ENCODE peak calls at places on chromosomes 12 and 14, in five cellular contexts. One of them, this sample, is unnamed.

GRCh38 chr12:65171073-65171472 is 1.7 kb downstream of the LEMD3 start:
- DNase-seq in stomach: no peak
- DNase-seq in K562: no peak
- DNase-seq in SK-N-MC: no peak
- DNase-seq in transverse colon: no peak
- DNase-seq in this sample: no peak

GRCh38 chr12:121992059-121992879 is 29.4 kb upstream of the BCL7A start:
- DNase-seq in SK-N-MC: no peak
- DNase-seq in transverse colon: no peak
- DNase-seq in stomach: no peak
- DNase-seq in K562: no peak
- DNase-seq in this sample: no peak

GRCh38 chr14:103724116-103724515 is 8.5 kb downstream of the ZFYVE21 start:
- DNase-seq in stomach: peak; percentile 79
- DNase-seq in K562: no peak
- DNase-seq in transverse colon: peak; percentile 35
- DNase-seq in SK-N-MC: no peak
- DNase-seq in this sample: no peak

GRCh38 chr12:44616385-44616784 is 259.7 kb downstream of the NELL2 start:
- DNase-seq in SK-N-MC: no peak
- DNase-seq in stomach: no peak
- DNase-seq in transverse colon: no peak
- DNase-seq in K562: no peak
- DNase-seq in this sample: no peak

GRCh38 chr12:78898416-78898815 is 33.8 kb downstream of the SYT1 start:
- DNase-seq in stomach: no peak
- DNase-seq in K562: no peak
- DNase-seq in SK-N-MC: no peak
- DNase-seq in transverse colon: no peak
- DNase-seq in this sample: no peak

GRCh38 chr14:63375772-63376171 is 57.0 kb upstream of the GPHB5 start:
- DNase-seq in K562: no peak
- DNase-seq in transverse colon: no peak
- DNase-seq in stomach: no peak
- DNase-seq in SK-N-MC: no peak
- DNase-seq in this sample: no peak

GRCh38 chr14:64506751-64507150 is 2.2 kb downstream of the ZBTB1 start:
- DNase-seq in K562: no peak
- DNase-seq in SK-N-MC: no peak
- DNase-seq in transverse colon: no peak
- DNase-seq in stomach: no peak
- DNase-seq in this sample: no peak

GRCh38 chr12:109706747-109707469 is 6.7 kb upstream of the FAM222A start:
- DNase-seq in transverse colon: peak; percentile 41
- DNase-seq in SK-N-MC: no peak
- DNase-seq in stomach: no peak
- DNase-seq in K562: no peak
- DNase-seq in this sample: no peak

GRCh38 chr12:85872497-85873091 is 1.5 kb upstream of the NTS start:
- DNase-seq in K562: no peak
- DNase-seq in SK-N-MC: peak; percentile 72
- DNase-seq in stomach: no peak
- DNase-seq in transverse colon: no peak
- DNase-seq in this sample: no peak

GRCh38 chr12:68040450-68041075 is 51.3 kb downstream of the IFNG-AS1 start:
- DNase-seq in stomach: peak; percentile 71
- DNase-seq in K562: peak; percentile 66
- DNase-seq in transverse colon: peak; percentile 63
- DNase-seq in SK-N-MC: peak; percentile 28
- DNase-seq in this sample: peak; percentile 33

GRCh38 chr12:109714141-109714912 is 702 bp downstream of the FAM222A start:
- DNase-seq in stomach: peak; percentile 73
- DNase-seq in transverse colon: peak; percentile 69
- DNase-seq in SK-N-MC: no peak
- DNase-seq in K562: peak; percentile 65
- DNase-seq in this sample: peak; percentile 51

GRCh38 chr12:90829044-90829443 is 125.9 kb downstream of the CCER1 start:
- DNase-seq in K562: no peak
- DNase-seq in stomach: no peak
- DNase-seq in SK-N-MC: no peak
- DNase-seq in transverse colon: no peak
- DNase-seq in this sample: no peak

GRCh38 chr12:81212996-81213696 is 135.3 kb downstream of the ACSS3 start:
- DNase-seq in K562: no peak
- DNase-seq in stomach: no peak
- DNase-seq in transverse colon: no peak
- DNase-seq in SK-N-MC: no peak
- DNase-seq in this sample: no peak

GRCh38 chr12:61538951-61539350 is 721.3 kb upstream of the USP15 start:
- DNase-seq in stomach: no peak
- DNase-seq in K562: no peak
- DNase-seq in transverse colon: no peak
- DNase-seq in SK-N-MC: no peak
- DNase-seq in this sample: no peak

GRCh38 chr12:56081393-56082347 is 1.7 kb downstream of the ERBB3 start:
- DNase-seq in transverse colon: peak; percentile 85
- DNase-seq in K562: peak; percentile 2
- DNase-seq in stomach: peak; percentile 82
- DNase-seq in SK-N-MC: no peak
- DNase-seq in this sample: no peak

GRCh38 chr12:110246690-110247339 is 34.2 kb upstream of the ATP2A2 start:
- DNase-seq in K562: no peak
- DNase-seq in transverse colon: no peak
- DNase-seq in SK-N-MC: no peak
- DNase-seq in stomach: no peak
- DNase-seq in this sample: no peak

GRCh38 chr12:10722905-10723866 is at the start of gene YBX3:
- DNase-seq in stomach: peak; percentile 87
- DNase-seq in K562: peak; percentile 43
- DNase-seq in transverse colon: peak; percentile 88
- DNase-seq in SK-N-MC: no peak
- DNase-seq in this sample: peak; percentile 64

GRCh38 chr12:123044351-123044750 is 63.9 kb downstream of the ARL6IP4 start:
- DNase-seq in stomach: no peak
- DNase-seq in SK-N-MC: no peak
- DNase-seq in transverse colon: no peak
- DNase-seq in K562: no peak
- DNase-seq in this sample: no peak

GRCh38 chr14:96479435-96480146 is 22.6 kb upstream of the PAPOLA start:
- DNase-seq in K562: no peak
- DNase-seq in transverse colon: no peak
- DNase-seq in stomach: no peak
- DNase-seq in SK-N-MC: no peak
- DNase-seq in this sample: no peak

GRCh38 chr14:22200977-22201605 is 387.9 kb downstream of the DAD1 start:
- DNase-seq in K562: peak; percentile 4
- DNase-seq in transverse colon: no peak
- DNase-seq in stomach: no peak
- DNase-seq in SK-N-MC: peak; percentile 35
- DNase-seq in this sample: no peak

GRCh38 chr12:94297325-94297724 is 148.9 kb downstream of the PLXNC1 start:
- DNase-seq in K562: no peak
- DNase-seq in stomach: no peak
- DNase-seq in SK-N-MC: no peak
- DNase-seq in transverse colon: no peak
- DNase-seq in this sample: no peak

GRCh38 chr14:71932229-71932951 is at the start of gene RGS6:
- DNase-seq in transverse colon: peak; percentile 12
- DNase-seq in stomach: peak; percentile 28
- DNase-seq in K562: no peak
- DNase-seq in SK-N-MC: no peak
- DNase-seq in this sample: peak; percentile 52

GRCh38 chr12:17976202-17976601 is 113.8 kb downstream of the RERGL start:
- DNase-seq in transverse colon: no peak
- DNase-seq in SK-N-MC: no peak
- DNase-seq in K562: no peak
- DNase-seq in stomach: no peak
- DNase-seq in this sample: no peak

GRCh38 chr12:17971850-17972249 is 118.1 kb downstream of the RERGL start:
- DNase-seq in K562: no peak
- DNase-seq in stomach: no peak
- DNase-seq in transverse colon: no peak
- DNase-seq in SK-N-MC: no peak
- DNase-seq in this sample: no peak

GRCh38 chr12:17975239-17975638 is 114.8 kb downstream of the RERGL start:
- DNase-seq in stomach: no peak
- DNase-seq in transverse colon: no peak
- DNase-seq in K562: no peak
- DNase-seq in SK-N-MC: no peak
- DNase-seq in this sample: no peak

GRCh38 chr12:17975763-17976162 is 114.2 kb downstream of the RERGL start:
- DNase-seq in K562: no peak
- DNase-seq in transverse colon: no peak
- DNase-seq in SK-N-MC: no peak
- DNase-seq in stomach: no peak
- DNase-seq in this sample: no peak
- TF ChIP-seq POLR2AphosphoS5 in K562: no peak
- TF ChIP-seq POLR2AphosphoS5 in transverse colon: peak; percentile 18
- TF ChIP-seq POLR2AphosphoS5 in SK-N-MC: no peak
- TF ChIP-seq POLR2AphosphoS5 in stomach: no peak
- TF ChIP-seq POLR2AphosphoS5 in this sample: no peak

GRCh38 chr14:74083784-74084276 is 423 bp downstream of the ALDH6A1 start:
- DNase-seq in stomach: no peak
- DNase-seq in SK-N-MC: no peak
- DNase-seq in transverse colon: no peak
- DNase-seq in K562: peak; percentile 8
- DNase-seq in this sample: no peak

GRCh38 chr14:74085828-74086227 is 1.1 kb downstream of the LIN52 start:
- DNase-seq in K562: no peak
- DNase-seq in SK-N-MC: no peak
- DNase-seq in stomach: no peak
- DNase-seq in transverse colon: no peak
- DNase-seq in this sample: peak; percentile 19

GRCh38 chr14:74083161-74083560 is 1.1 kb downstream of the ALDH6A1 start:
- DNase-seq in SK-N-MC: no peak
- DNase-seq in stomach: no peak
- DNase-seq in transverse colon: no peak
- DNase-seq in K562: no peak
- DNase-seq in this sample: no peak

GRCh38 chr14:74084277-74085046 is at the start of the genes ALDH6A1 and LIN52:
- DNase-seq in K562: peak; percentile 97
- DNase-seq in transverse colon: peak; percentile 100
- DNase-seq in stomach: peak; percentile 99
- DNase-seq in SK-N-MC: peak; percentile 99
- DNase-seq in this sample: peak; percentile 98

DNA sequence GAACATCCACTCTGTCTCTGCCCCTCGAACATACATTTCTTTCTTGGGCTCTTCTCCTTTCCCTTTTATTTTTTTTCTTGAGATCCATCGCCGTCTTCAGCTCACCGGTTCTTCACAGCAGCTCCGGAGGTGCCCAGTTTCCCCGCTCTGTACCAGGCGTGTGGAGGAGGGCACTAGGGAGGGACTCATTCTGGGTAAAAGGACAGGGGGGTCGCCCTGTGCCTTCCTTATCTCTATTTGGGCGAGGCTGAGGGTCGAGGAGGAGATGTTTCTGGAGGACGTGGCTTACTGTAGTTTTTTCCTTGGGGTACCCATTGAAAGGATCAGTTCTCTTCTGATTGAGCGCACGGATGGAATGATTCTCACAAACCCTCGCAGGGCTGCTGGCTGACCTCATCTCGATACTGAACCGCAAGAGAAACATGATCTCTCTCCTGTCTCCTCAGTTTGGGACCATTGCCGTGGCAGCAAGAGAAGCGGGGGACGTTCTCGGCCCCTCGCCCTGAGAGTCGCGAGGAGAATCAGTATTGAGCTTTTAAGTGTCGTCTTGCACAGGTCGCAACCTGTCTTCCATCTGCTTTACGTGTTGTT is 386 bp downstream of the LIN52 start:
- DNase-seq in transverse colon: no peak
- DNase-seq in SK-N-MC: no peak
- DNase-seq in stomach: no peak
- DNase-seq in K562: peak; percentile 17
- DNase-seq in this sample: peak; percentile 7
- TF ChIP-seq POLR2AphosphoS5 in transverse colon: no peak
- TF ChIP-seq POLR2AphosphoS5 in SK-N-MC: no peak
- TF ChIP-seq POLR2AphosphoS5 in stomach: no peak
- TF ChIP-seq POLR2AphosphoS5 in K562: no peak
- TF ChIP-seq POLR2AphosphoS5 in this sample: peak; percentile 38

DNA sequence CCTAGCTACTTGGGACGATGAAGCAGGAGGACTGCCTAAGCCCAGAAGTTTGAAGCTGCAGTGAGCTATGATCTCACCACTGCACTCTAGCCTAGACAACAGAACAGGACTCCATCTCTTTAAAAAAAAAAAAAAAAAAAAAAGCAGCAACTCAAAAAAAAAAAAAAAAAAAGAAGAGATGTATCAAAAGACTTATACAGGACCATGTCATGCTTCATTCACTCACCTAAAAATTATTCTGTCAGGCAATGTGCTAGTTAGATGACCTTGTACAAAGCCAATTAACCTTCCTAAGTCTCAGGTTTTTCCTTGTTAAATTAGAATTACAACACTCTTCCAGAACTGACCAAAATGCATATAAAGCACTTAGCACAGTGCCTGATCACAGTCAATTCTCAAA is 50.9 kb downstream of the BAZ1A start:
- DNase-seq in stomach: no peak
- DNase-seq in K562: no peak
- DNase-seq in SK-N-MC: no peak
- DNase-seq in transverse colon: no peak
- DNase-seq in this sample: no peak
- TF ChIP-seq POLR2AphosphoS5 in stomach: no peak
- TF ChIP-seq POLR2AphosphoS5 in K562: no peak
- TF ChIP-seq POLR2AphosphoS5 in SK-N-MC: no peak
- TF ChIP-seq POLR2AphosphoS5 in transverse colon: no peak
- TF ChIP-seq POLR2AphosphoS5 in this sample: no peak

GRCh38 chr14:61553730-61554641 is 141.3 kb upstream of the HIF1A start:
- DNase-seq in SK-N-MC: no peak
- DNase-seq in stomach: no peak
- DNase-seq in K562: no peak
- DNase-seq in transverse colon: no peak
- DNase-seq in this sample: no peak

GRCh38 chr14:61549425-61549824 is 145.9 kb upstream of the HIF1A start:
- DNase-seq in SK-N-MC: no peak
- DNase-seq in stomach: no peak
- DNase-seq in transverse colon: no peak
- DNase-seq in K562: no peak
- DNase-seq in this sample: no peak

GRCh38 chr14:61555056-61555838 is 140.1 kb upstream of the HIF1A start:
- DNase-seq in stomach: no peak
- DNase-seq in transverse colon: no peak
- DNase-seq in SK-N-MC: no peak
- DNase-seq in K562: no peak
- DNase-seq in this sample: no peak

GRCh38 chr14:61551419-61551818 is 143.9 kb upstream of the HIF1A start:
- DNase-seq in SK-N-MC: no peak
- DNase-seq in stomach: no peak
- DNase-seq in K562: no peak
- DNase-seq in transverse colon: no peak
- DNase-seq in this sample: no peak

DNA sequence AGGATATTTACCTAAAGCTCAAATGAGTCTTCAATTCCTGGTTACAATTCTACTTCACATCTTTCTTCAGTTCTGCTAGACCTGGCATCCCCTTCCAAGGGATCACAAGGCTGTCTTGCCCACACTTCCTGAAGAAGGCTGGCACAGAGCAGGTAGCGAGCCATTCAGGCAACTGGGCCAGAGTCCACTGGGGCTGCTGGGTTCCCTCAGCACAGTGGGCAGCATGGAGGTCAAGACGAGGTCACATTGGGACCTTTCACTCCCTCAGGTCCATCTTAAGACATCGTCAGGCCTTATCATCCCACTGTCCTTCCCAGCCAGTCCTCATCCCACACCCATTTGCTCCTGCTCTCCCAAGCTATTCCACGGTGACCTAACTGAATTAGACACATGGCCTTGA is 143.1 kb upstream of the HIF1A start:
- DNase-seq in SK-N-MC: no peak
- DNase-seq in K562: peak; percentile 12
- DNase-seq in stomach: no peak
- DNase-seq in transverse colon: no peak
- DNase-seq in this sample: no peak
- TF ChIP-seq POLR2AphosphoS5 in SK-N-MC: no peak
- TF ChIP-seq POLR2AphosphoS5 in K562: no peak
- TF ChIP-seq POLR2AphosphoS5 in stomach: no peak
- TF ChIP-seq POLR2AphosphoS5 in transverse colon: no peak
- TF ChIP-seq POLR2AphosphoS5 in this sample: no peak

This sample was measured in GM12892.